ENCODE peak calls at places on chromosome 10, in ten cellular contexts. C is hypothalamus; K is pancreas; H is NCI-H1417 treated with DMSO at 0.1 percent for 48 hours; A is substantia nigra; R is anterior cingulate cortex; Y is activated gamma-delta T cell treated with Interleukin-2 at 50 U/mL for 16 hours; G is Right ventricle myocardium superior; X is CD8-positive, alpha-beta memory T cell; D is adrenal gland. N is an unnamed sample.

GRCh38 chr10:100697631-100698030 is 47.8 kb upstream of the PAX2 start:
- DNase-seq in G (no peak), X (no peak), C (no peak), Y (no peak), A (no peak), R (no peak), D (no peak), K (no peak), H (no peak), N (no peak)

GRCh38 chr10:93063217-93063976 is 2.8 kb downstream of the CYP26C1 start:
- DNase-seq in H (no peak), A (no peak), G (no peak), C (no peak), R (no peak), X (no peak), D (no peak), Y (no peak), K (no peak), N (no peak)

GRCh38 chr10:23331567-23332290 is 12.9 kb downstream of the C10orf67 start:
- DNase-seq in K (no peak), R (no peak), C (no peak), X (no peak), A (no peak), G (no peak), D (no peak), Y (no peak), H (no peak), N (no peak)

GRCh38 chr10:132542086-132542775 is 4.6 kb downstream of the INPP5A start:
- DNase-seq in A (no peak), R (no peak), D (no peak), G (peak), Y (no peak), C (no peak), H (no peak), X (no peak), K (peak), N (peak)

GRCh38 chr10:47388879-47389278 is 4.8 kb upstream of the ZNF488 start:
- DNase-seq in C (no peak), G (no peak), R (no peak), K (no peak), H (no peak), D (no peak), X (no peak), A (no peak), Y (no peak), N (no peak)

GRCh38 chr10:59181668-59182067 is 5.2 kb downstream of the PHYHIPL start:
- DNase-seq in K (no peak), A (no peak), Y (no peak), X (no peak), G (no peak), R (peak), H (no peak), C (no peak), D (peak), N (no peak)

GRCh38 chr10:109915566-109915965 is 7.7 kb downstream of the XPNPEP1 start:
- DNase-seq in K (no peak), H (no peak), R (no peak), Y (no peak), A (no peak), C (no peak), X (no peak), D (no peak), G (no peak), N (no peak)

GRCh38 chr10:84348860-84349259 is 20.5 kb downstream of the CCSER2 start:
- DNase-seq in Y (no peak), R (no peak), H (no peak), X (no peak), A (no peak), K (no peak), D (no peak), C (no peak), G (no peak), N (no peak)

GRCh38 chr10:125866421-125867029 is 14.6 kb downstream of the DHX32 start:
- DNase-seq in X (no peak), G (no peak), A (no peak), R (no peak), C (no peak), K (no peak), H (no peak), Y (no peak), D (no peak), N (peak)

GRCh38 chr10:132293416-132294195 is 14.1 kb downstream of the STK32C start:
- DNase-seq in R (peak), K (no peak), D (peak), X (no peak), H (no peak), C (peak), Y (no peak), G (no peak), A (peak), N (peak)

GRCh38 chr10:82394987-82395386 is 520.0 kb downstream of the NRG3 start:
- DNase-seq in Y (no peak), K (no peak), A (no peak), C (no peak), H (no peak), D (no peak), G (no peak), X (no peak), R (no peak), N (no peak)

GRCh38 chr10:94212876-94213595 is 149.7 kb downstream of the NOC3L start:
- DNase-seq in X (no peak), A (no peak), G (no peak), R (no peak), Y (no peak), H (no peak), D (peak), C (no peak), K (no peak), N (peak)

GRCh38 chr10:21398549-21399345 is 126.7 kb downstream of the SKIDA1 start:
- DNase-seq in G (no peak), A (no peak), R (no peak), K (no peak), H (no peak), Y (no peak), D (no peak), X (no peak), C (no peak), N (no peak)

GRCh38 chr10:109689785-109690184 is 233.5 kb downstream of the XPNPEP1 start:
- DNase-seq in G (no peak), D (no peak), K (no peak), A (no peak), R (no peak), C (no peak), X (no peak), Y (no peak), H (no peak), N (no peak)

GRCh38 chr10:114821915-114822770 is 563 bp downstream of the FHIP2A start:
- DNase-seq in C (peak), R (peak), G (peak), X (peak), H (no peak), D (peak), A (peak), K (peak), Y (peak), N (peak)

GRCh38 chr10:26169466-26169865 is 47.1 kb upstream of the GAD2 start:
- DNase-seq in R (no peak), G (no peak), A (no peak), C (no peak), X (no peak), Y (no peak), K (no peak), D (no peak), H (no peak), N (no peak)

GRCh38 chr10:91042069-91042468 is 121.2 kb upstream of the ANKRD1 start:
- DNase-seq in A (no peak), Y (no peak), R (no peak), H (no peak), G (no peak), C (no peak), X (no peak), K (no peak), D (no peak), N (no peak)

GRCh38 chr10:31318382-31318853 is 598 bp upstream of the ZEB1 start:
- DNase-seq in K (peak), R (no peak), G (no peak), C (no peak), D (peak), H (no peak), X (peak), Y (peak), A (peak), N (no peak)

GRCh38 chr10:28728396-28728795 is 51.1 kb downstream of the BAMBI start:
- DNase-seq in A (no peak), G (no peak), H (no peak), R (no peak), Y (no peak), K (no peak), X (no peak), D (no peak), C (no peak), N (no peak)

GRCh38 chr10:125159486-125159931 is 854 bp downstream of the CTBP2 start:
- DNase-seq in R (no peak), A (no peak), Y (no peak), D (no peak), K (peak), C (no peak), X (no peak), G (peak), H (no peak), N (no peak)

GRCh38 chr10:49292565-49293207 is 6.3 kb upstream of the C10orf71 start:
- DNase-seq in R (no peak), X (no peak), G (no peak), Y (no peak), D (no peak), K (no peak), C (no peak), A (no peak), H (no peak), N (no peak)

GRCh38 chr10:60200012-60200681 is 189.5 kb downstream of the ANK3 start:
- DNase-seq in K (peak), R (no peak), C (no peak), D (no peak), X (no peak), Y (no peak), A (no peak), H (no peak), G (no peak), N (no peak)

GRCh38 chr10:24826022-24826421 is 102.3 kb upstream of the ARHGAP21 start:
- DNase-seq in H (no peak), K (no peak), G (no peak), R (no peak), C (no peak), Y (peak), D (no peak), X (no peak), A (no peak), N (no peak)

GRCh38 chr10:22615819-22616499 is 98.4 kb downstream of the PIP4K2A start:
- DNase-seq in C (peak), R (peak), D (peak), H (no peak), K (no peak), Y (no peak), A (peak), X (peak), G (peak), N (peak)

GRCh38 chr10:21048086-21048485 is 151.0 kb upstream of the NEBL start:
- DNase-seq in Y (no peak), C (no peak), H (no peak), A (no peak), G (no peak), R (no peak), D (no peak), X (no peak), K (no peak), N (no peak)

GRCh38 chr10:89241491-89242339 is 9.9 kb downstream of the LIPA start:
- DNase-seq in Y (no peak), K (no peak), H (no peak), A (no peak), D (no peak), G (no peak), R (no peak), X (no peak), C (no peak), N (no peak)

GRCh38 chr10:7153750-7154149 is 257.1 kb downstream of the SFMBT2 start:
- DNase-seq in C (no peak), D (no peak), Y (no peak), X (no peak), G (no peak), A (no peak), R (no peak), K (no peak), H (no peak), N (no peak)

GRCh38 chr10:13717936-13718772 is 131.4 kb downstream of the PRPF18 start:
- DNase-seq in R (peak), Y (peak), C (peak), K (peak), A (no peak), D (peak), X (no peak), G (peak), H (no peak), N (peak)

GRCh38 chr10:69004821-69005220 is 16.2 kb downstream of the KIFBP start:
- DNase-seq in R (no peak), G (no peak), A (no peak), D (no peak), C (no peak), X (no peak), Y (no peak), H (no peak), K (no peak), N (no peak)

GRCh38 chr10:75048669-75049098 is 62.8 kb upstream of the SAMD8 start:
- DNase-seq in X (no peak), K (no peak), A (no peak), Y (no peak), R (no peak), D (no peak), H (no peak), G (no peak), C (no peak), N (no peak)

GRCh38 chr10:96638696-96639095 is 51.9 kb upstream of the TM9SF3 start:
- DNase-seq in X (no peak), G (no peak), A (no peak), H (no peak), K (no peak), C (no peak), Y (no peak), D (no peak), R (no peak), N (no peak)

GRCh38 chr10:116596062-116596461 is 5.3 kb downstream of the PNLIPRP1 start:
- DNase-seq in G (no peak), H (no peak), Y (no peak), R (no peak), K (peak), A (no peak), D (no peak), C (no peak), X (no peak), N (no peak)

GRCh38 chr10:28984431-28984830 is 304.4 kb upstream of the LYZL1 start:
- DNase-seq in R (no peak), X (no peak), D (peak), G (peak), A (no peak), C (no peak), H (no peak), K (peak), Y (no peak), N (peak)

GRCh38 chr10:79937661-79938226 is 11.2 kb downstream of the SFTPD start:
- DNase-seq in C (no peak), Y (no peak), R (no peak), X (no peak), K (no peak), G (no peak), H (no peak), A (no peak), D (no peak), N (no peak)

GRCh38 chr10:80382989-80383388 is 25.4 kb upstream of the PRXL2A start:
- DNase-seq in G (no peak), A (peak), D (peak), X (peak), H (no peak), R (peak), C (no peak), K (no peak), Y (peak), N (peak)

GRCh38 chr10:52030051-52030867 is 283.8 kb upstream of the DKK1 start:
- DNase-seq in X (no peak), D (no peak), A (no peak), K (no peak), Y (no peak), C (no peak), R (no peak), G (no peak), H (no peak), N (no peak)

GRCh38 chr10:43295436-43295835 is 28.6 kb upstream of the RASGEF1A start:
- DNase-seq in R (no peak), Y (no peak), D (no peak), K (no peak), H (no peak), C (no peak), A (no peak), X (no peak), G (no peak), N (no peak)

GRCh38 chr10:90658791-90659190 is 199.0 kb downstream of the HTR7 start:
- DNase-seq in R (no peak), Y (no peak), G (no peak), H (no peak), K (no peak), X (no peak), A (no peak), D (no peak), C (no peak), N (no peak)

GRCh38 chr10:132480356-132480755 is 57.2 kb upstream of the INPP5A start:
- DNase-seq in X (no peak), Y (no peak), D (no peak), R (no peak), H (no peak), K (no peak), C (no peak), A (no peak), G (peak), N (no peak)

GRCh38 chr10:121260383-121260782 is 337.9 kb downstream of the FGFR2 start:
- DNase-seq in X (no peak), C (no peak), G (no peak), K (no peak), R (no peak), H (no peak), Y (no peak), D (no peak), A (no peak), N (no peak)